ENCODE peak calls at places on chromosomes 11 and 22, in five cellular contexts. B, G, R, T and C are unnamed samples.
A peak's percentile ranks its signal among the peaks of the same experiment; 100 is the strongest.

GRCh38 chr11:12860827-12861226 is 148.3 kb upstream of the RASSF10 start:
- DNase-seq in G (no peak), R (no peak), B (no peak), T (no peak), C (no peak)

GRCh38 chr11:61364012-61364396 is 1.8 kb downstream of the TMEM138 start:
- DNase-seq in B (no peak), T (no peak), G (no peak), R (no peak), C (no peak)

GRCh38 chr11:47488111-47488510 is 39.2 kb upstream of the RAPSN start:
- DNase-seq in G (no peak), B (no peak), R (no peak), T (no peak), C (no peak)

GRCh38 chr11:61110255-61111059 is 8.2 kb downstream of the CD5 start:
- DNase-seq in T (no peak), R (no peak), G (no peak), B (no peak), C (no peak)

GRCh38 chr22:47168900-47169800 is 406.7 kb downstream of the TBC1D22A start:
- DNase-seq in R (no peak), B (no peak), T (peak; percentile 59), G (peak; percentile 28), C (no peak)

GRCh38 chr11:75635009-75635909 is 33.6 kb downstream of the MAP6 start:
- DNase-seq in T (no peak), R (peak; percentile 60), G (peak; percentile 52), B (no peak), C (no peak)

GRCh38 chr22:39225591-39225990 is 19.2 kb downstream of the PDGFB start:
- DNase-seq in B (no peak), R (no peak), G (no peak), T (no peak), C (no peak)

GRCh38 chr22:31604746-31605705 is 57.0 kb downstream of the PISD start:
- DNase-seq in B (no peak), G (no peak), T (no peak), R (no peak), C (no peak)

GRCh38 chr22:24060375-24060788 is 49.3 kb downstream of the CABIN1 start:
- DNase-seq in G (no peak), T (no peak), B (peak; percentile 76), R (no peak), C (no peak)

GRCh38 chr22:22061085-22062077 is 78.8 kb upstream of the TOP3B start:
- DNase-seq in T (no peak), G (no peak), R (peak; percentile 76), B (no peak), C (no peak)

GRCh38 chr11:117816151-117816741 is 8.3 kb downstream of the FXYD2 start:
- DNase-seq in B (peak; percentile 15), T (peak; percentile 71), R (peak; percentile 77), G (no peak), C (no peak)

GRCh38 chr11:118290923-118291322 is 13.6 kb upstream of the CD3E start:
- DNase-seq in R (peak; percentile 67), T (no peak), B (no peak), G (peak; percentile 33), C (no peak)

GRCh38 chr22:20783300-20783673 is 9.4 kb downstream of the SERPIND1 start:
- DNase-seq in G (no peak), R (no peak), T (no peak), B (no peak), C (no peak)

GRCh38 chr11:88683024-88683423 is 345.5 kb upstream of the CTSC start:
- DNase-seq in R (no peak), T (no peak), B (no peak), G (no peak), C (no peak)

GRCh38 chr11:101487775-101488174 is 96.0 kb downstream of the TRPC6 start:
- DNase-seq in B (peak; percentile 27), G (no peak), R (no peak), T (no peak), C (no peak)

GRCh38 chr11:28347351-28347750 is 239.2 kb downstream of the METTL15 start:
- DNase-seq in R (no peak), B (no peak), T (no peak), G (no peak), C (no peak)

GRCh38 chr22:25536578-25536977 is 27.9 kb upstream of the GRK3 start:
- DNase-seq in B (no peak), T (no peak), R (no peak), G (no peak), C (no peak)

GRCh38 chr11:3051435-3052108 is 5.7 kb downstream of the CARS1 start:
- DNase-seq in T (no peak), G (no peak), R (no peak), B (no peak), C (no peak)

GRCh38 chr11:133800666-133801065 is 44.6 kb downstream of the SPATA19 start:
- DNase-seq in R (no peak), G (no peak), B (no peak), T (no peak), C (no peak)

GRCh38 chr11:102794382-102794781 is 3.6 kb downstream of the MMP1 start:
- DNase-seq in B (no peak), R (peak; percentile 34), G (no peak), T (peak; percentile 15), C (no peak)

DNA sequence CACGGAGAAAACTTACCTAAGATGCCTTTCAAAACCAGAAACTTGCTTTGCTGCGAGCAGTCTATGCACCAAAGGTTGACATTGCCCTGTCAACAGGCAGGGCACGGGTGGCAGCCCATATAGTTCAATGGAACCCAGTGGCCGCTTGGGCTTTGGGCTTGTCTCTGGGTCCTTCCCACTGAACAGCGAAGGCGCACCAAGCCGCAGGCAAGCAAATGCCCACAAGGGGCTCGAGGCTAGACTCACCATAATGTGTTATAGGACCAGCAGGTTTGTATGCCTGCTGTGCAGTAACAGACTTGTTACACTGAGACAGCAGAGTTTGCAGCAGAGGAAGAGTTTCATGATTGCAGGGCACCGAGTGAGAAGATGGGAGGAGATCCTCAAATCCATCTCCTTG is 20.3 kb downstream of the CLDN5 start:
- DNase-seq in G (no peak), T (no peak), R (no peak), B (no peak), C (no peak)
- TF ChIP-seq CTCF in G (no peak), T (no peak), R (no peak), B (no peak), C (no peak)

DNA sequence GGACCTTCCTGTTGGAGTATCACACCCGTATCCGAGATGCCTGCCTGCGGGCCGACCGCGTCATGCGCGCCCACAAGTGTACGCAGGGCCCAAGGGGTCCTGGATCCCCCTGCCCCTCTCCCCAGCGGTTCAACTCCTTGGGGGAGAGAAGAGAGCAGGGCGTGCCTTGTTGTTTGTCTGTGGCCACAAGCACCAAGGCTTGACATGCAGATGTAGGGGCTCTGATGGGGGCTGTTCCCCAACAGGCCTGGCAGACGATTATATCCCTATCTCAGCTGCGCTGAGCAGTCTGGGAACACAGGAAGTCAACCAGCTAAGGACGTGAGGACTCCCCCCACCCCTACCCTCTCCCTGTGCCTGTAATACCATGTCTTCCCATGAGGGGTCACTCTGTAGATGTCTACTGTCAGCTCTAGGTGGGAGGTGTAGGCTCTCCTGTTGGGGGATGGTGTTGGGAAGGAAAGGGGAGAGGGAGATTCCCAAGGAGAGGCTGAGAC is 6.8 kb downstream of the CFL1 start:
- DNase-seq in R (peak; percentile 16), G (no peak), T (peak; percentile 76), B (no peak), C (no peak)
- TF ChIP-seq CTCF in R (peak; percentile 39), G (peak; percentile 47), T (peak; percentile 61), B (peak; percentile 58), C (no peak)

GRCh38 chr22:17787159-17788022 is 13.1 kb upstream of the BID start:
- DNase-seq in T (no peak), R (no peak), B (no peak), G (no peak), C (no peak)

GRCh38 chr22:17788023-17788330 is 13.7 kb upstream of the BID start:
- DNase-seq in R (no peak), T (no peak), B (no peak), G (no peak), C (no peak)

GRCh38 chr22:17785185-17786184 is 11.2 kb upstream of the BID start:
- DNase-seq in G (no peak), T (no peak), R (peak; percentile 54), B (no peak), C (peak; percentile 65)

GRCh38 chr22:17784776-17785175 is 10.5 kb upstream of the BID start:
- DNase-seq in G (no peak), B (no peak), R (no peak), T (no peak), C (no peak)

DNA sequence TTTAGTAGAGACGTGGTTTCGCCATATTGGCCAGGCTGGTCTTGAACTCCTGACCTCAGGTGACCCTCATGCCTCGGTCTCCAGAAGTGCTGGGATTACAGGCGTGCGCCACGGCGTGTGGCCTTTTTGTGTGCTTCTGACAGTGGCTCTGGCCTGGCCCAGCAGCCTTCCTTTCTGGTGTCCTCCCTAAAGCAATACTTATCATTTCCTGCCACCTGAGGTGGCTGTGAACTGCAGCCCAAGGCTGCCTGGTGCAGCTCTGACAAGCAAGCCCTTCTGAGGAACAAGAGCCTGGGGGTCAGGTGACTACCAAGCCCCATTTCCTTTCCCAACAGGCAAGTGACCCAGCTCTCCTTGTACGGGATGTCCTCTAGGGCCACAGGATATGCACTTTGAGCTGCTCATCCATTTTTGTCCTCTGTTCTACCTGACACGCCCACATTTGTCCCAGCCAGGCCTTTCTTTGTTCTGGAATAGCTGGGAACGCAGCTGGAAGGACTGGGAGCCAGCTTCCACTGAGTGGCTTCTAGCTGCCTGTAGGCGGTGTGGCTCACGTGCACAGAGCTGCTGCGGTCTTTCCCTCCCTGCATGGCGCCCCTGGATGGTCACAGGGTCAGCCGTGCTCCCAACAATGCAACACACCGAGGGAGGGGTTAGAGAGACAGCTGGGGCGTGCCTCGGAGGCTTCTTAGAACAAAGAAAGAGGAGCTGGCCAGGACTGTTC is 12.3 kb upstream of the BID start:
- DNase-seq in T (no peak), R (peak; percentile 68), B (no peak), G (no peak), C (no peak)
- TF ChIP-seq CTCF in T (no peak), R (no peak), B (no peak), G (peak; percentile 15), C (no peak)

DNA sequence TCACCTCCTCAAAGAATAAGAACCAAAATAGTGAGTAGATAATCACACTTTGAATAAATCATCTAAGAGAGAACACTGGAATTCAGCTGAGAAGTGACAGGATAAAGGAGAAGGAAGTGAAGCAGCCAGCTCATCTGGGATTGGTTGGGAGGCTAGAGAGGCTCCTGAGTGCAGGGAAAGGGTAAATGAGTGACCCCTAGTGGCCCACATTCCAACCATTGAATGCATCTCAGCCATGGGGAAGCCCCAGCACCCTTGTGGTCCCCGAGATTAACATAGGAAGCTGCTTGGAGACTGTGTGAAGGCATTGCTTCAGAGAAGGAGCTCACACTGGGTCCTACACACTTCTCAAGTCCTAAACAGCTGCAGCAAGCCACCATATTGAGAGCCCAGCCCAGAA is 82.3 kb downstream of the JRKL start:
- DNase-seq in G (no peak), R (no peak), T (no peak), B (no peak), C (no peak)
- TF ChIP-seq CTCF in G (no peak), R (no peak), T (peak; percentile 13), B (no peak), C (no peak)

GRCh38 chr11:119721129-119722120 is 7.6 kb downstream of the NECTIN1 start:
- DNase-seq in G (no peak), T (peak; percentile 75), R (no peak), B (no peak), C (no peak)
- TF ChIP-seq CTCF in G (peak; percentile 9), T (peak; percentile 47), R (peak; percentile 35), B (peak; percentile 47), C (no peak)

GRCh38 chr11:10893713-10894112 is 35.9 kb upstream of the ZBED5 start:
- DNase-seq in T (no peak), G (no peak), R (peak; percentile 71), B (peak; percentile 62), C (no peak)
- TF ChIP-seq CTCF in T (peak; percentile 18), G (no peak), R (peak; percentile 41), B (peak; percentile 62), C (no peak)